ENCODE peak calls at places on chromosomes 3 and 15, in six cellular contexts. O is HepG2, V is GM12878, X is A549, E is upper lobe of left lung, B is K562. N is an unnamed sample.

GRCh38 chr3:182716114-182716688 is 77.1 kb upstream of the ATP11B start:
- ATAC-seq in O (no peak), V (peak), X (no peak), E (no peak), B (peak), N (no peak)

GRCh38 chr3:126085841-126086240 is 1.9 kb upstream of the SLC41A3 start:
- ATAC-seq in O (no peak), V (no peak), X (no peak), E (no peak), B (no peak), N (no peak)

GRCh38 chr3:23002846-23003800 is 200.0 kb upstream of the UBE2E2 start:
- ATAC-seq in O (no peak), V (no peak), X (no peak), E (peak), B (no peak), N (no peak)

GRCh38 chr15:67085237-67085817 is 19.9 kb downstream of the SMAD3 start:
- ATAC-seq in O (no peak), V (peak), X (no peak), E (no peak), B (no peak), N (no peak)

GRCh38 chr3:57570051-57570450 is 14.0 kb downstream of the PDE12 start:
- ATAC-seq in O (peak), V (no peak), X (no peak), E (no peak), B (no peak), N (no peak)

GRCh38 chr3:160951677-160952487 is 153.3 kb downstream of the B3GALNT1 start:
- ATAC-seq in O (no peak), V (no peak), X (no peak), E (no peak), B (no peak), N (no peak)

GRCh38 chr3:156825795-156826143 is 384 bp upstream of the LEKR1 start:
- ATAC-seq in O (peak), V (peak), X (peak), E (no peak), B (peak), N (no peak)

GRCh38 chr15:68435966-68436365 is 4.0 kb upstream of the ITGA11 start:
- ATAC-seq in O (no peak), V (no peak), X (no peak), E (no peak), B (no peak), N (peak)

GRCh38 chr3:24145481-24145880 is 200.4 kb downstream of the NR1D2 start:
- ATAC-seq in O (no peak), V (no peak), X (no peak), E (no peak), B (no peak), N (no peak)

GRCh38 chr3:127753898-127754410 is 68.4 kb downstream of the MGLL start:
- ATAC-seq in O (no peak), V (peak), X (no peak), E (no peak), B (no peak), N (peak)

GRCh38 chr15:74791007-74791406 is 9.1 kb downstream of the CSK start:
- ATAC-seq in O (no peak), V (no peak), X (no peak), E (no peak), B (no peak), N (no peak)

GRCh38 chr3:158846803-158847465 is 45.1 kb downstream of the MFSD1 start:
- ATAC-seq in O (no peak), V (peak), X (no peak), E (no peak), B (no peak), N (no peak)

GRCh38 chr3:136885357-136886213 is 23.6 kb downstream of the NCK1 start:
- ATAC-seq in O (no peak), V (peak), X (no peak), E (no peak), B (no peak), N (no peak)

GRCh38 chr3:35849496-35849895 is 210.2 kb downstream of the ARPP21 start:
- ATAC-seq in O (no peak), V (no peak), X (no peak), E (no peak), B (no peak), N (no peak)

DNA sequence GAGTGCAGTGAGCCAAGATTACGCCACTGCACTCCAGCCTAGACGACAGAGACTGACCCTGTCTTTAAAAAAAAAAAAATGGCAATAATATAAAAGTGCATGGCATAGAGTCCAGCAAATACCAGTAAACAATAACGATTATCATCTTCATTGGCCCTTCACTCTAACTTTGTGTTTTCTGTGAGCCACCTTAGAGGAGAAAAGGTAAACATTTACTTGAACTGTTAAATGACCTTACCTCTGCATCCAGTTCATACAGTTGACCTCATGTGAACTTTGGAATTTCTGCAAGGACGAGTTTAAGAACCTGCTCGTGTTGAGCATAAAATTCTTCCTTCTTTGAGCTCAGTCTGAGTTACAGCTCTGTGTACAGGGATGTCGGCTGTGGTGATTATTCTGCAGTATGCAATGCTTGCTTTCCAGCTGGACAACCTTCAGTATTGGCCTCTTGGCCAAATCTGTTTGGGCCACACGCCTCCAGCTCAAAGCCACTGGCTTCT is 56.6 kb downstream of the RLBP1 start:
- ATAC-seq in O (peak), V (no peak), X (no peak), E (no peak), B (no peak), N (peak)
- TF ChIP-seq EP300 in O (peak), V (no peak), X (no peak), E (no peak), B (no peak), N (no peak)

GRCh38 chr15:78006567-78007205 is 70.8 kb downstream of the TBC1D2B start:
- ATAC-seq in O (no peak), V (no peak), X (no peak), E (no peak), B (no peak), N (no peak)

GRCh38 chr15:78002996-78003395 is 74.5 kb downstream of the TBC1D2B start:
- ATAC-seq in O (no peak), V (no peak), X (no peak), E (no peak), B (no peak), N (no peak)

GRCh38 chr15:78003539-78004008 is 73.9 kb downstream of the TBC1D2B start:
- ATAC-seq in O (no peak), V (no peak), X (no peak), E (no peak), B (no peak), N (no peak)

GRCh38 chr15:78004222-78004727 is 73.2 kb downstream of the TBC1D2B start:
- ATAC-seq in O (no peak), V (peak), X (no peak), E (no peak), B (no peak), N (no peak)

DNA sequence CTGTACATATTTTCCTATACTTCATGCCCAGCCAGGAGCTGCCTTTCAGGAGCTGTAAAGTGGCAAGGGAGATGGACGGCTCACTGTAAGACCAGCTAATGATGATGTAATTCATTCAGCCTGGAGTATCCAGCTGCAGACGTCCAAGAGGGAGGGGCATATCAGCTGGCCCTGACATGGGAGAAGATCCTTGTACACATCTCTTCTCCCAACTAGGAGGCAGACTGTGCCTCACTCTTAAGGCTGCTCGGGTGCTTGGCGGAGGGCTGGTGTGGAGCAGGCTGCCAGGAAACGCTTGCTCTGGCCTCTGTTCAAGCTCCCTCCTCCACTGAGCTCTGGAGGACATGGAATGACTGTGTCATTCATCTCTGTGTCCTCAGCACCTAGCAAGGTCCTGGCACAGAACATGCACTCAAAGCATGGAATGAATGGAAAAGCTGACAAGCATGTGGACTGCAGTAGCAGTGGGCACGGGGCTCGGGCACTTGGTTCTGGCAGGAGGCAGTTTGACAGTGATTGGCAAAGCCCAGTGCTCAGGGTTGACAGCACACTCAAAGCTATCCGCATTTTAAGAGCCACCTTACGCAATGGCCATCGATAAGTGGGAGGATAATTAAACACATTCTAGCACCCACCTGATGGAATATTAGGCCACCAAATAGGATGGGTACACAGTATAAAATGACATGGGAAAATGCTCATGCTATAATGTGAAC is 72.4 kb downstream of the TBC1D2B start:
- ATAC-seq in O (no peak), V (no peak), X (no peak), E (peak), B (peak), N (peak)
- TF ChIP-seq CTCF in O (no peak), V (no peak), X (no peak), E (no peak), B (no peak), N (peak)

GRCh38 chr3:15859507-15860013 is 61.8 kb upstream of the ANKRD28 start:
- ATAC-seq in O (peak), V (peak), X (peak), E (peak), B (peak), N (peak)
- TF ChIP-seq EP300 in O (no peak), V (no peak), X (no peak), E (no peak), B (no peak), N (no peak)

GRCh38 chr3:30318110-30318509 is 288.3 kb upstream of the TGFBR2 start:
- ATAC-seq in O (no peak), V (no peak), X (no peak), E (no peak), B (no peak), N (no peak)

GRCh38 chr3:30324587-30324986 is 281.8 kb upstream of the TGFBR2 start:
- ATAC-seq in O (no peak), V (no peak), X (peak), E (no peak), B (no peak), N (no peak)

GRCh38 chr3:30319713-30320112 is 286.7 kb upstream of the TGFBR2 start:
- ATAC-seq in O (peak), V (peak), X (peak), E (peak), B (no peak), N (peak)

GRCh38 chr3:30320392-30320791 is 286.0 kb upstream of the TGFBR2 start:
- ATAC-seq in O (no peak), V (no peak), X (no peak), E (no peak), B (no peak), N (no peak)

DNA sequence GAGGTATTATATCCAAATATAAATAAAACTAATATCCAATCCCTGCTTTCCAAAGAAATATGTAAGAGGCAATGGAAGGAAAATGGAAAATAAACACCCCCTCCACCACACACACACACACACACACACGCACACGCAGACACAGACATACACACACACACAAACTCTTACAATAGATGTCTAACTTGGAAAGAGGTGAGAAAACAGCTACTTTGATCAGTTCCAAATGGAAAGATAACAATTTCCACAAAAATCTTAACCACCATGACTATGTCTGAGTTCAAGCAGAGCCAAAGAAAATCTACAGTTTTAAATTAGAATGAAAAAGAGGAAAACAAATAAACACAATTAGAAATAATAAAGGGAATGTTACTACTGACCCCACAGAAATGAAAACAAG is 285.3 kb upstream of the TGFBR2 start:
- ATAC-seq in O (no peak), V (no peak), X (no peak), E (no peak), B (no peak), N (no peak)
- TF ChIP-seq CTCF in O (no peak), V (no peak), X (no peak), E (no peak), B (no peak), N (no peak)

GRCh38 chr3:195870442-195870841 is 37.9 kb downstream of the TNK2 start:
- ATAC-seq in O (no peak), V (no peak), X (peak), E (no peak), B (no peak), N (no peak)
- TF ChIP-seq EP300 in O (no peak), V (no peak), X (no peak), E (no peak), B (no peak), N (no peak)

GRCh38 chr15:40072216-40072990 is 33.4 kb upstream of the SRP14 start:
- ATAC-seq in O (no peak), V (no peak), X (no peak), E (no peak), B (peak), N (no peak)
- TF ChIP-seq CTCF in O (no peak), V (no peak), X (no peak), E (no peak), B (no peak), N (no peak)

DNA sequence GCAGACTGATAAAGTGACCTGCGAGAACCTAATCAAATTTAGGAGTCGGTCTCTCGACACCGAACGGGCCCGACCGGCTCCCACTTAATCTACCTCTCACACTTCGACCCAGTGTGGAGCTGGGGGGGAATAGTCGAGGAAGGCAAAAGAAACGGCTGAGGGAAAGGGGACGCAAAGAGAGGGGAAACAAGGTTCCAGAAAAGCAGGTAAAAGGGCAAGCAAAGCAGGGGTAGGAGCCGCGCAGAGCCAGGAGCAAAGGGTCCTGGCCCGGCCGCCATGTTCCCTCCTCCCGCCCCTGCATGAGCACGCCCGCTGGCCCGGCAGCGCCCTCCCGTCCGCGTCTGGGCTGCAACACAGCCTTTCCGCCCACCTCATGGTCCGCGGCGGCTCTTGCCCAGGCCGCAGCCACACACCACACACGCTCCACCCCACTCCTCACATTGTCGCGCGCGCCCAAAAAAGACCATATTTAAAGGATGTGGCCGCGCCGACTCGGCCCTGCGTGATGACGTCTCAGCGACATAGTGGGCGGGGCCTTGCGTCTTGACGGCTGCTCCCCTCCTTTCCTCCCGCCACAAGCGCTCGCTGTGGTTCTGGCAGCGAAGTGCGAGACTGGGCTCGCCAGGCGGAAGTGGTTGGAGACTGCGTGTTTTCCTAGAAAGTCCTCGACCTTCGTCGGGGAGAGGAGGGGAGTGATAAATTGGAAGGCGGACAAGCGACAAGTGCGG is at the start of gene ICE2:
- ATAC-seq in O (peak), V (peak), X (peak), E (peak), B (peak), N (peak)
- TF ChIP-seq EP300 in O (no peak), V (no peak), X (no peak), E (no peak), B (peak), N (no peak)

N was measured in gastroesophageal sphincter.